ENCODE peak calls at places on chromosomes 6 and 20, in seven cellular contexts. Q is GM23338, N is HCT116, P is sigmoid colon, D is Panc1, X is endothelial cell of umbilical vein, C is breast epithelium. G is an unnamed sample.
A peak's percentile ranks its signal among the peaks of the same experiment; 100 is the strongest.

GRCh38 chr6:69059413-69059812 is 424.3 kb downstream of the ADGRB3 start:
- DNase-seq in Q (no peak), N (no peak), P (no peak), D (no peak), X (no peak), C (no peak), G (no peak)

GRCh38 chr20:4828830-4829493 is 107.3 kb downstream of the PRND start:
- DNase-seq in Q (no peak), N (no peak), P (peak; percentile 58), D (no peak), X (no peak), C (no peak), G (no peak)

GRCh38 chr20:20395856-20396600 is 28.1 kb downstream of the INSM1 start:
- DNase-seq in Q (peak; percentile 29), N (no peak), P (no peak), D (no peak), X (no peak), C (no peak), G (no peak)

GRCh38 chr6:149140137-149140909 is 177.2 kb upstream of the TAB2 start:
- DNase-seq in Q (no peak), N (no peak), P (no peak), D (no peak), X (peak; percentile 38), C (no peak), G (no peak)

GRCh38 chr20:26308961-26309360 is 612.3 kb upstream of the ZNF337 start:
- DNase-seq in Q (no peak), N (no peak), P (no peak), D (no peak), X (no peak), C (no peak), G (no peak)

GRCh38 chr20:47620808-47621805 is 119.4 kb downstream of the NCOA3 start:
- DNase-seq in Q (peak; percentile 75), N (peak; percentile 51), P (no peak), D (peak; percentile 35), X (peak; percentile 83), C (no peak), G (no peak)

GRCh38 chr6:122995930-122996796 is at the start of gene CLVS2:
- DNase-seq in Q (peak; percentile 89), N (no peak), P (peak; percentile 64), D (no peak), X (no peak), C (no peak), G (no peak)

GRCh38 chr6:36914227-36914794 is 28.6 kb downstream of the C6orf89 start:
- DNase-seq in Q (peak; percentile 90), N (peak; percentile 73), P (no peak), D (peak; percentile 42), X (peak; percentile 75), C (peak; percentile 86), G (peak; percentile 77)

GRCh38 chr20:17620371-17621228 is 50.7 kb downstream of the DSTN start:
- DNase-seq in Q (no peak), N (no peak), P (peak; percentile 69), D (no peak), X (no peak), C (peak; percentile 15), G (peak; percentile 7)

GRCh38 chr6:126040826-126041225 is 54.5 kb downstream of the TRMT11 start:
- DNase-seq in Q (no peak), N (no peak), P (no peak), D (peak; percentile 47), X (peak; percentile 80), C (peak; percentile 26), G (peak; percentile 58)

DNA sequence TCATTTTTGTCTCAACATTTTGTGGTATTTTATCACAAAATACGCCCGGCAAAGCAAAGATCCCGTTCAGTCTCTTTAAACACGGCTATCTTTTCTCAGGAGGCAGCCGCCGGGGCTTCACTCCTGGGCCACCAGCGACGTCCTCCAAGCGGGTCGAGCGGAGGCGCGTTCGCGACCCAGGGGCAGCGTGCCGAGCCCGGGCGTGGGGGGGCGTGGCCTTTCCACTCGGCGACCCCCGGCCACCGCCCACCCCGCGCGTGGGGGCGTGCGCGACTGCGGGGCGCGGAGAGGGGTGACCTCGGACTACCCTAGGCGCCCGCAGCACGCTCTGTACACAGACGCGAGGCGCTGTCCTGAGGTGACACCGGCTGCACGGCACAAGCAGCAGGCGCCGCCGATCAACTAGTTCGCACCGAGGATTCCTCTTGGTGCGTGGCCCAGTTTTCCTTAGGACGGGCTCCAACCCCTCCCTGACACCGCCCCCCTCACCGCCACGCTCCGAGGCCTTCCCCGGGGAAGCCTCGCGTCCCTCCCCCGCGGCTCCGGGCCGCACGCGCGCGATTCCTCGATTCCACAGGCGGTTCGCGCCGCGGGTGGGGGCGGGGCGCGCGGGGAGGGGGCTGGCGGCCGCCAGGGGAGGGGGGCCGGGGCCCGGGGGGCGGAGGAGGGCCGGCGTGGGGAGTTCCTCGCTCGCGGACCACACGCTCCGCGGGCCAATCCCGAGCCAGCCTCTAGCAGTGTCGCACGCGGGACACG is 1.1 kb upstream of the JARID2 start:
- DNase-seq in Q (peak; percentile 81), N (no peak), P (peak; percentile 95), D (no peak), X (peak; percentile 60), C (peak; percentile 76), G (peak; percentile 84)
- TF ChIP-seq POLR2AphosphoS5 in Q (no peak), N (peak; percentile 61), P (peak; percentile 76), D (no peak), X (no peak), C (no peak), G (peak; percentile 78)

DNA sequence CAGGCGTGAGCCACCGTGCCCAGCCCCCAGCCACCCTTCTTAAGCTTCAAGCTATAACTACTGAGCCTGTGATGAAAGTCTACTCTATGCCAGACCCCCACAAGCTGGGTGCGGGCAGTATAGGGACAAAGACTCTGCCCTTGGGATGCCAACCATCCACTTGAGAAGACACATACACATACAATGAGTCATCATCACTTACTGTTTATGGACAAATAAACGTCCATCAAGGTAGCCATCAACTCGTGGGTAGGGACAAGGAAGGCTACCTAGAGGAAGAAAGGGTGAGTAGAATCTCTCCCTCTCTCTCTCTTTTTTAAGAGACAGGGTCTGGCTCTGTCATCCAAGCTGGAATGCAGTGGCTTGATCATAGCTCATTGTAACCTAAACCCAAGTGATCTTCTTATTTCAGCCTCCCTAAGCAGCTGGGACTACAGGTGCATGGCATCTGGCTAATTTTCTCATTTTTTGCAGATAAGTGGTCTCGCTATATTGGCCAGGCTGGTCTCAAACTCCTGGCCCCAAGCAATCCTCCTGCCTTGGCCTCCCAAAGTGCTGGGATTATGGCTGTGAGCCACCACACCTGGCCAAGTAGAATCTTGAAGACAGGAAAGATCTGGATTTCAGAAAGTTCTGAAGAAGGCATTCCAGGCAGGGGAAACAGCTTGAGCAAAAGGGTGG is 2.6 kb upstream of the TP53INP2 start:
- DNase-seq in Q (no peak), N (no peak), P (no peak), D (no peak), X (no peak), C (no peak), G (no peak)
- H3K27ac ChIP-seq in Q (no peak overlapping the region), N (no peak overlapping the region), P (no peak overlapping the region), D (no peak overlapping the region), X (no peak overlapping the region), C (no peak overlapping the region), G (no peak overlapping the region)

DNA sequence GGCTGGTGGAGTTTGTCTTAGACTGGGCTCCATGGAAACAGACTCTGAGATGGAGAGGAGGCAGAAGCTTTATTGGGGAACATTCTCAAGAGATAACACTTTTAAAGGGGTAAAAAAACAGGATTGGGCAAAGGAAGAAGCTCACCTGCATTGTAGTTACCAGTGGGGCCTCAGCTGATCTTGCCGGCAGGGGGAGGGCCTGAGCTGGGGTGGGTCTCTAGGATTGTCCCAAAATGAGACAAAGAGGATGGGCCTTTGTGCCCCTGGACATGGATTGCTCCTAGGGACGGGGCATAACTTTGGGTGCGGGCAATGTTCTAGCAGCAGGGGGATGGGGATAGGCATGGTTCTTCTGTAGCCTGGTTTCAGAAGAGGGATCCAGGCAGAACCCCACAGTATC is 12.5 kb downstream of the SGK2 start:
- DNase-seq in Q (no peak), N (no peak), P (no peak), D (no peak), X (no peak), C (no peak), G (no peak)
- TF ChIP-seq CTCF in Q (peak; percentile 4), N (no peak), P (no peak), D (no peak), X (no peak), C (no peak), G (no peak)

GRCh38 chr6:158869010-158869603 is 49.9 kb upstream of the EZR start:
- DNase-seq in Q (peak; percentile 86), N (peak; percentile 89), P (no peak), D (no peak), X (no peak), C (no peak), G (no peak)
- TF ChIP-seq POLR2AphosphoS5 in Q (peak; percentile 9), N (peak; percentile 74), P (no peak), D (no peak), X (no peak), C (peak; percentile 36), G (peak; percentile 80)

DNA sequence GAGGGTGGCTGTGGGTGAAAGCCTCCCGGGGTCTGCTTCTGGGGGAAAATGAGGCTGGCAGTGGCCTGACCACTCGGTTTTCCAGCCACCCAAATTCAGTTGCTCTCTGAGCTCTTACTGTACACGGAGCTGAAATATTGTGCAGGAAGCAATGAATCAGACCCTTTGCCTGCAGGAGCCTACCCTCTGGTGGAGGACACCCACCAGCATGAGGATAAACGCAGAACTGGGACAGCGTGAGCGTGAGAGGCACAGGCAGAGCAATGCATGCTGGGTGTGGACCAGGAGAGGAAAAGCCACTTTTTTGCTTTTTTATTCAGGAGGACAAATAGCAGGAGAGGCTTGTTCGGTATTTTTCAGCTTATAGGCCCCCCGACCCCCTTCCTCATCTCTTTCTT is 298.1 kb downstream of the QKI start:
- DNase-seq in Q (no peak), N (no peak), P (no peak), D (no peak), X (no peak), C (no peak), G (no peak)
- H3K27ac ChIP-seq in Q (no peak overlapping the region), N (no peak overlapping the region), P (no peak overlapping the region), D (no peak overlapping the region), X (no peak overlapping the region), C (peak overlapping the region; percentile 21), G (peak overlapping the region; percentile 6)